ENCODE peak calls at places on chromosomes 11 and 22, in six cellular contexts. W, B, L, G, Z and F are unnamed samples.

GRCh38 chr22:28976588-28976987 is 85.0 kb downstream of the C22orf31 start:
- DNase-seq in G (no peak), L (peak), W (peak), B (peak), Z (no peak), F (no peak)

GRCh38 chr11:128587415-128587814 is at the start of gene ETS1:
- DNase-seq in G (peak), W (no peak), L (no peak), B (peak), Z (no peak), F (no peak)

GRCh38 chr11:110490886-110491285 is 61.1 kb downstream of the FDX1 start:
- DNase-seq in B (peak), L (peak), Z (no peak), G (no peak), W (peak), F (no peak)

GRCh38 chr11:21018248-21018647 is 348.9 kb downstream of the NELL1 start:
- DNase-seq in B (no peak), L (no peak), Z (no peak), G (no peak), W (no peak), F (no peak)

GRCh38 chr11:14861680-14862079 is 30.4 kb downstream of the CYP2R1 start:
- DNase-seq in L (no peak), B (no peak), Z (no peak), W (no peak), G (peak), F (no peak)

GRCh38 chr11:10004526-10005113 is 289.4 kb downstream of the SBF2 start:
- DNase-seq in W (no peak), B (no peak), G (no peak), L (no peak), Z (no peak), F (no peak)

GRCh38 chr22:35742342-35743100 is 24.8 kb downstream of the APOL5 start:
- DNase-seq in W (peak), Z (no peak), B (peak), L (peak), G (no peak), F (no peak)

GRCh38 chr11:2213384-2213842 is 41.8 kb upstream of the TH start:
- DNase-seq in W (no peak), G (no peak), B (no peak), L (no peak), Z (no peak), F (no peak)

GRCh38 chr11:2700415-2701211 is 819 bp upstream of the KCNQ1OT1 start:
- DNase-seq in Z (peak), B (no peak), L (no peak), W (peak), G (peak), F (peak)

GRCh38 chr22:17878186-17878694 is 104.0 kb upstream of the BID start:
- DNase-seq in W (no peak), L (no peak), G (no peak), Z (no peak), B (no peak), F (no peak)

GRCh38 chr22:46693634-46694422 is 44.2 kb downstream of the CERK start:
- DNase-seq in B (no peak), Z (no peak), G (no peak), W (no peak), L (no peak), F (no peak)

GRCh38 chr11:104033134-104033533 is 3.3 kb upstream of the DDI1 start:
- DNase-seq in G (no peak), Z (no peak), B (peak), L (peak), W (peak), F (no peak)

GRCh38 chr11:131710511-131710910 is 340.1 kb downstream of the NTM start:
- DNase-seq in Z (no peak), B (peak), G (no peak), L (no peak), W (no peak), F (no peak)

GRCh38 chr11:19511413-19512183 is 201.0 kb upstream of the NAV2 start:
- DNase-seq in G (peak), W (peak), L (peak), Z (no peak), B (peak), F (no peak)

GRCh38 chr11:82786001-82786400 is 52.3 kb upstream of the FAM181B start:
- DNase-seq in Z (no peak), L (no peak), W (no peak), G (no peak), B (no peak), F (no peak)

GRCh38 chr11:85893378-85893777 is 38.2 kb downstream of the CCDC83 start:
- DNase-seq in W (no peak), B (no peak), Z (no peak), L (peak), G (no peak), F (no peak)

GRCh38 chr11:2482745-2483144 is 37.9 kb downstream of the KCNQ1 start:
- DNase-seq in W (no peak), Z (no peak), L (no peak), B (no peak), G (no peak), F (no peak)

GRCh38 chr22:42313204-42313603 is 42.8 kb upstream of the TCF20 start:
- DNase-seq in L (no peak), W (no peak), G (no peak), Z (no peak), B (no peak), F (no peak)

GRCh38 chr11:8733847-8734246 is 51.3 kb downstream of the RPL27A start:
- DNase-seq in L (no peak), Z (no peak), W (no peak), B (no peak), G (no peak), F (no peak)

GRCh38 chr11:120280566-120281160 is 40.7 kb downstream of the POU2F3 start:
- DNase-seq in L (no peak), W (no peak), G (no peak), Z (no peak), B (no peak), F (no peak)

GRCh38 chr11:45590743-45591142 is 74.7 kb downstream of the CHST1 start:
- DNase-seq in L (no peak), G (no peak), W (peak), B (peak), Z (no peak), F (no peak)

GRCh38 chr11:106461839-106462545 is 384.5 kb downstream of the AASDHPPT start:
- DNase-seq in L (peak), B (no peak), Z (no peak), W (peak), G (no peak), F (no peak)

GRCh38 chr11:28713850-28714249 is 605.7 kb downstream of the METTL15 start:
- DNase-seq in B (no peak), W (no peak), G (no peak), Z (no peak), L (no peak), F (no peak)

GRCh38 chr11:3047637-3048036 is 9.6 kb downstream of the CARS1 start:
- DNase-seq in B (no peak), L (no peak), W (no peak), G (no peak), Z (no peak), F (no peak)

DNA sequence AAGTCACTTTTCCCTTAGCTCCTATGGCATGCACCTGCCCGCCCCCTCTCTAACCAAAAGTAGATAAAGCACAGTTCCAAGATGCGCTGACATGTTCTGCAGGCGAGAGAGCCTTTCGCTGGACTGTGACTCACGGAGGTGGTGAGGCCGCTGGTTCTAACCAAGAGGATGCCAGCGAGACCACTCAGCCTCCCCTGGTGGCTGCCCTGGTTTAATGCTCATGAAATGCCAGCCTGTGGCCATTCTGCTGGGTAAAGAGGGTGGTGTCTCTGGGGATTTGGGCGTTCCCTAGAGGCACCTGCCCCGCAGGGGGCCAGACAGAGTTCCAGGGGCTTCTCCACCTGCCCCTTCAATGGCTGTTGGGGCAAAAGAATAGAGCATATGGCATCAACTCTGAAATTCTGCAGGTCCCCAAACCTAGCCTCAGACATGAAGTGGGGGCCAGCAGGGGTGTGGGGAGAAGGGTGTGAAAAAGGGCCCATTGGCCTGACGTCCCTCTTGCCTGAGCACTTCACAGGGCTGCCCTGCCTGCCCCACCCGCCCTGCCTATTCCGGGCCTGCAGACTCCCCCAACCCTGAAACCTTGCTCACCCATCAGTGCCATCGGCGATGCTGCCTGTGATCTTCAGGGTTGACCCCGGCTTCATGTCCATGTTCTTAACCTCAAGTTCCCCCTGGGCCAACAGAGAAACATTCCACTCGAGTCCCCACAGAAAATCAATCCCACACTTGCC is 8.5 kb downstream of the LGALS2 start:
- DNase-seq in B (peak), L (no peak), G (no peak), Z (no peak), W (no peak), F (no peak)
- TF ChIP-seq CTCF in B (peak), L (peak), G (no peak), Z (no peak), W (peak), F (no peak)

GRCh38 chr11:75582935-75583709 is 21.1 kb downstream of the SERPINH1 start:
- DNase-seq in L (peak), G (peak), B (peak), Z (peak), W (peak), F (peak)
- TF ChIP-seq CTCF in L (no peak), G (no peak), B (peak), Z (no peak), W (peak), F (no peak)

DNA sequence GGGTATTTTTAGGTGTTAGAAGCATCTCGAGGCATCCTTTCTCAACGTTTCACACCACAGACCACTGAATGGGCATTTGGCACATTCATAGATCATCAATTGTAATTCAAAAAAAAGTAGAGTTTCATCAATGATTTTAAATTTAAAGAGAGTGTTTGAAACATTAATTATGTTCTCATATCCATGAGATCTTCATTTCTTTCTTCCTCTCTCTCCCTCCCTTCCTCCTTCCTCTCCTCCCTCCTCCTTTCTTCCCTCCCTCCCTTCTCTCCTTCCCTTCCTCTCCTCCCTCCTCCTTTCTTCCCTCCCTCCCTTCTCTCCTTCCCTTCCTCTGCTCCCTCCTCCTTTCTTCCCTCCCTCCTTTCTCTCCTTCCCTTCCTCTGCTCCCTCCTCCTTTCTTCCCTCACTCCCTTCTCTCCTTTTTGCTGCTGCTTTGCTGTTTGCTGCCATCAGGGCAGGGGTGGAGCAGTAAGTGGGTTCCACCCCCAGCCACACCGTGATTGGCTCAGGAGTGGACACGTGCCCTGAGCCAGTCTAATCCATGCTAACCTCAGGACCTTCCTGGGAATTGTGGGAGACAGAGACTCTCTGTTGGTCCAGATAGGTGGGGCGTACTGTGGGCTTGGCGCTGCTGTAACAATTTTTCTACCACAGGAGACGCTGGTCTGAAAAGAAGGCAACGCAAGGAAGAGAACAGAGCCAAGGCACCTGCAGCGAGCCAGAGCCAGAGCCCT is 33.8 kb upstream of the APOBEC3A start:
- DNase-seq in W (peak), G (peak), B (peak), Z (no peak), L (peak), F (no peak)
- TF ChIP-seq CTCF in W (peak), G (peak), B (peak), Z (no peak), L (peak), F (no peak)

DNA sequence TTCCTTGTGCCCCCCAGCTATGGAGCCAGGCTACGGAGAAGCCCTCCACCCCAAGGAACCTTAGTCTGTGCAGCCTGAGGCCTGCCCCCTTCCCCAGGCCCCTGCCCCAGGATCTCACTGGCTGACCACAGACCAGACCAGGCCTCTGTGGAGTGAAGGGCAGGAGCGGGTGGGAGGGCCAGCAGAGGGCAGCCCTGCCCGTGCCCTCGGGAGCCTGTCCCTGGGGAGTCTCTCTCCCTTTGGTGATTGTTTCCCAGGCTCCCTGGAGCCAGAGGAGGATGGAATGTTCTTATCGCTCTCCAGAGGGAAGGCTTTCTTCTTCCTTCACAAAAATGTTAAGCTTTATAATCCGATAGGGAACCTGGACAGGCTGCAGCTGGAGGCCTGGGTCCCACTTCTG is 455.3 kb downstream of the SOX6 start:
- DNase-seq in L (no peak), W (peak), Z (no peak), B (no peak), G (no peak), F (no peak)
- TF ChIP-seq CTCF in L (no peak), W (peak), Z (no peak), B (no peak), G (no peak), F (no peak)

DNA sequence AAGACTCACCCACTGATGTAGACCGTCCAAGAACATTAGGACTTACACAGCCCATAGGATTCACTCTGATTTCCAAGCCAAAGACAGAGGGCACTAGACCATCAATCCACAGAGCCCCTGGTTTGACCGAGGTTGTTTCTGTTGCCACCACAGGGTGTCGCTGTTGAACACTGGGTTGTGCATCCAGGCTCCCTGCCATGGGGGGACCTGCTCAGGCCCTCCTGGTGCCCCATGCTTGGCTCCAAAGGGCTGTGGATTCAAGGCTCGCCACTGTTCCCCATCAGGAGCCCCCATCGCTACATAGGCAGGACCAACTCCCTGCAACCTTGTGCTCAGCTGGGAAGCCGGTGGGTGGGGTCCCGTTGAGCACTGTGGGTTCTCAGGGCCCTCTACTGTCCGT is 128.0 kb upstream of the ANO1 start:
- DNase-seq in Z (peak), G (no peak), L (peak), B (peak), W (no peak), F (no peak)
- TF ChIP-seq CTCF in Z (no peak), G (no peak), L (peak), B (peak), W (peak), F (no peak)

DNA sequence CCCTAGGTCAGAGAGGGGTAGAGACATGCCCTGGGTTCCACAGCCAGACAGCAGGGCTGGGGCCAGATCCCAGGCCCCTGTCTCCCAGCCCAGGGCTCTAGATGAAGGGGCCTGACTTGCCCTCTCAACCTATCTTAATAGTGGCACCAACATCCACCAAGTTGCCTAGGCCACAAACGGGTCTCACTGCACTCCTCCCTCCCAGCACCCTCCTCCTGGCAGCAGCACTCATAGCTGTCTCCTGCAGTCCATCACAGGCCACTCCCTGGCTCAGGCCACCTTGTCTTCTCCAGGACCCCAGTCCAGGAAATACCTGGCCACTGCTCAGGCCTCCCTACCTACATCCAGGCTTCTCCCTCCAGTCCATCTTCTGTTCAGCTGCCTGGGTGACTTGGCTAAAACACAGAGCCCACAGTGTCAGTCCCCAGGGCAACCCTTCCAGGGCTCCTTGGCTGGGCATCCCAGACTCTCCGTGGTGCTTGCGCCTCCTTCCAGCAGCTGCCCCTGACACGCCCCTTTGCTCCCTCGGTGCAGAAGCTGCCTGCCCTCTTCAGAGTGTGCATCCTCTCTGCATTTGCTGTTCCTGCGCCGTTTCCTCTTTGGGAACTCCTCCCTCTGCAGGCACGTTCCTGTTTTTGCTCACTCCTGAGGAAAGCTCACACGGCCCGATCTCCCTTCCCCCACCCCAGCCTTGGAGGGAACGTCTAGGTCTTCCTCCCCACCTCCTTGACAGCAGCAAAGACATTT is 40.5 kb downstream of the LRRC32 start:
- DNase-seq in B (no peak), G (peak), L (peak), W (peak), Z (no peak), F (peak)
- TF ChIP-seq CTCF in B (no peak), G (no peak), L (no peak), W (peak), Z (no peak), F (no peak)

GRCh38 chr11:4881860-4882500 is at the start of gene OR51T1:
- DNase-seq in B (peak), G (no peak), L (peak), Z (no peak), W (no peak), F (no peak)
- TF ChIP-seq CTCF in B (no peak), G (no peak), L (no peak), Z (no peak), W (no peak), F (no peak)

GRCh38 chr11:11894486-11894885 is 52.7 kb downstream of the USP47 start:
- DNase-seq in L (peak), W (no peak), Z (no peak), G (no peak), B (peak), F (no peak)

GRCh38 chr11:11899401-11899800 is 57.6 kb downstream of the USP47 start:
- DNase-seq in W (no peak), G (no peak), Z (no peak), L (no peak), B (no peak), F (no peak)

GRCh38 chr11:11898648-11899047 is 56.9 kb downstream of the USP47 start:
- DNase-seq in W (no peak), G (no peak), B (no peak), L (no peak), Z (no peak), F (no peak)

DNA sequence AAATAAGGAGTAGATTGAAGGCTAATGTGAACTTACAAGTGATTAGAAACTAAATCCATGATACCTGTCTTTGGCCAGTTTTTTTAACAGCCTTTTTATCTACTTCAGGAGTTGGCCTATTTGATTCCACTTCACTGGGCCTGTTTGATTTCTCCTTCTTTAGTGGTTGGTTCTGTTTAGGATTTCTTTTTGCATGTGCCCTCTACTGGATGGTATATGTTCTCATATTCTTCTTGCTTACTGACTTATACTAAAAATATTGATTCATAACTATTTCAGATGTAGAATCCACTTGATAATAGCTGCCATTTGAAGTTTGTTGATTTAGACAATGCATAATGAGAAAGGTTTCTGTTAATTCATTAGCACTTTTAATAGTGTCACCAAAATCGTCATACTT is 53.9 kb downstream of the USP47 start:
- DNase-seq in B (no peak), L (peak), G (no peak), W (peak), Z (no peak), F (no peak)
- TF ChIP-seq CTCF in B (peak), L (peak), G (no peak), W (peak), Z (no peak), F (no peak)